ENCODE peak calls at places on chromosomes 13 and 19, in ten cellular contexts. E is SIG-M5; Y is skeletal muscle cell; C is stimulated activated CD4-positive, alpha-beta T cell treated with anti-CD3 and anti-CD28 coated beads, Interleukin-15, amount 100 ng/mL, for 24 hours; K is NCI-H460; V is neuronal stem cell; U is SK-MEL-5; M is aorta; J is pons; X is non-pigmented ciliary epithelial cell. S is an unnamed sample.

GRCh38 chr19:18833849-18834643 is 2.3 kb downstream of the UPF1 start:
- DNase-seq in E (no peak), X (no peak), U (no peak), J (no peak), M (no peak), C (no peak), Y (no peak), K (no peak), V (no peak), S (no peak)

GRCh38 chr13:110306340-110306959 is 507 bp downstream of the COL4A1 start:
- DNase-seq in K (no peak), U (no peak), C (no peak), J (no peak), E (no peak), X (no peak), V (no peak), M (no peak), Y (no peak), S (no peak)

GRCh38 chr13:74145249-74145970 is 11.2 kb upstream of the KLF12 start:
- DNase-seq in K (no peak), Y (no peak), C (no peak), X (no peak), J (no peak), U (no peak), M (no peak), E (no peak), V (no peak), S (no peak)

GRCh38 chr19:12954150-12954962 is 2.7 kb downstream of the GADD45GIP1 start:
- DNase-seq in J (no peak), Y (no peak), U (no peak), M (no peak), X (no peak), K (no peak), V (no peak), E (no peak), C (no peak), S (no peak)

GRCh38 chr19:31154021-31154420 is 195.2 kb downstream of the TSHZ3 start:
- DNase-seq in M (no peak), K (no peak), E (no peak), J (no peak), X (no peak), U (no peak), C (no peak), Y (no peak), V (no peak), S (no peak)

GRCh38 chr13:111652676-111653075 is 332.2 kb downstream of the TEX29 start:
- DNase-seq in E (no peak), J (no peak), K (no peak), M (no peak), C (no peak), U (no peak), V (no peak), X (no peak), Y (no peak), S (no peak)

GRCh38 chr19:2867025-2867991 is at the start of gene ZNF556:
- DNase-seq in M (no peak), C (no peak), X (no peak), E (no peak), V (no peak), Y (no peak), U (peak; percentile 34), J (peak; percentile 70), K (no peak), S (no peak)

GRCh38 chr13:114102521-114103288 is 29.7 kb downstream of the RASA3 start:
- DNase-seq in K (no peak), X (no peak), Y (no peak), U (no peak), J (no peak), V (no peak), M (peak; percentile 73), E (no peak), C (no peak), S (no peak)

GRCh38 chr13:97327521-97328221 is 105.5 kb downstream of the MBNL2 start:
- DNase-seq in C (no peak), U (no peak), V (no peak), E (no peak), X (no peak), J (no peak), Y (no peak), K (no peak), M (no peak), S (no peak)

GRCh38 chr19:6588508-6589345 is 2.2 kb downstream of the CD70 start:
- DNase-seq in U (peak; percentile 16), E (no peak), J (no peak), K (no peak), M (no peak), Y (no peak), X (no peak), C (peak; percentile 40), V (no peak), S (no peak)

GRCh38 chr19:5680083-5680436 is 256 bp downstream of the MICOS13 start:
- DNase-seq in U (no peak), C (no peak), V (no peak), J (no peak), K (no peak), X (no peak), E (no peak), M (no peak), Y (no peak), S (no peak)

GRCh38 chr19:16876904-16877361 is 11.9 kb upstream of the F2RL3 start:
- DNase-seq in U (peak; percentile 41), C (no peak), K (no peak), V (no peak), Y (no peak), J (no peak), E (no peak), M (no peak), X (peak; percentile 32), S (no peak)

GRCh38 chr13:71368301-71368700 is 498.7 kb downstream of the DACH1 start:
- DNase-seq in V (no peak), X (no peak), K (no peak), J (no peak), M (no peak), E (no peak), Y (no peak), U (no peak), C (no peak), S (no peak)

GRCh38 chr13:74683411-74683810 is 549.2 kb upstream of the KLF12 start:
- DNase-seq in U (peak; percentile 5), E (no peak), K (no peak), X (no peak), C (no peak), M (no peak), V (no peak), J (no peak), Y (no peak), S (no peak)

GRCh38 chr13:44362394-44363040 is 11.1 kb upstream of the SERP2 start:
- DNase-seq in J (no peak), K (no peak), E (no peak), X (no peak), U (no peak), V (no peak), C (no peak), M (no peak), Y (no peak), S (no peak)

GRCh38 chr19:7541481-7541824 is 5.9 kb downstream of the PNPLA6 start:
- DNase-seq in E (no peak), M (no peak), X (no peak), C (no peak), U (no peak), J (no peak), Y (no peak), V (no peak), K (no peak), S (no peak)

GRCh38 chr13:52043675-52044074 is 19.2 kb downstream of the UTP14C start:
- DNase-seq in Y (no peak), C (no peak), J (no peak), V (no peak), K (no peak), U (no peak), X (no peak), M (no peak), E (no peak), S (no peak)

GRCh38 chr19:41785653-41786052 is 10.7 kb upstream of the CEACAM3 start:
- DNase-seq in J (peak; percentile 49), V (peak; percentile 63), K (peak; percentile 48), M (no peak), E (peak; percentile 82), C (peak; percentile 77), Y (peak; percentile 18), U (peak; percentile 82), X (peak; percentile 31), S (peak; percentile 25)

GRCh38 chr13:42894765-42895181 is 97.3 kb downstream of the EPSTI1 start:
- DNase-seq in E (no peak), X (peak; percentile 47), C (no peak), J (no peak), V (no peak), K (no peak), Y (peak; percentile 40), U (peak; percentile 32), M (no peak), S (peak; percentile 83)

GRCh38 chr13:26257049-26257448 is 3.1 kb downstream of the CDK8 start:
- DNase-seq in E (no peak), V (no peak), C (no peak), K (no peak), Y (no peak), J (no peak), X (no peak), M (no peak), U (no peak), S (no peak)

GRCh38 chr13:82878536-82878935 is 1003.7 kb downstream of the SLITRK1 start:
- DNase-seq in V (no peak), U (no peak), C (no peak), M (no peak), E (no peak), Y (peak; percentile 2), X (no peak), K (no peak), J (no peak), S (peak; percentile 76)

GRCh38 chr13:114319441-114319871 is 5.2 kb downstream of the CHAMP1 start:
- DNase-seq in C (no peak), V (no peak), M (no peak), Y (peak; percentile 48), J (no peak), K (no peak), X (peak; percentile 52), U (no peak), E (no peak), S (no peak)

GRCh38 chr19:23762884-23763711 is 4.4 kb upstream of the ZNF681 start:
- DNase-seq in Y (no peak), M (peak; percentile 95), V (peak; percentile 83), C (peak; percentile 89), J (peak; percentile 77), X (no peak), K (no peak), U (peak; percentile 19), E (no peak), S (no peak)

GRCh38 chr13:98875146-98875729 is 102.6 kb downstream of the DOCK9 start:
- DNase-seq in X (no peak), K (no peak), V (no peak), E (no peak), U (no peak), C (no peak), J (no peak), M (no peak), Y (no peak), S (no peak)

S was measured in retinal pigment epithelial cell.